ENCODE peak calls at places on chromosomes 5 and 9, in eight cellular contexts. O, R, Z, M, Q, G, Y and S are unnamed samples.

GRCh38 chr9:104093162-104093561 is 947 bp upstream of the SMC2 start:
- DNase-seq in Z (no peak), R (peak), Y (no peak), Q (no peak), M (peak), G (no peak), O (no peak), S (no peak)

GRCh38 chr9:98335666-98336065 is 80.2 kb upstream of the TBC1D2 start:
- DNase-seq in R (no peak), Y (no peak), Z (no peak), Q (no peak), M (no peak), G (no peak), O (no peak), S (no peak)

GRCh38 chr9:84750152-84750865 is 80.8 kb downstream of the NTRK2 start:
- DNase-seq in M (no peak), Q (no peak), Z (no peak), Y (no peak), R (peak), G (no peak), O (no peak), S (no peak)

GRCh38 chr5:103942587-103943186 is 380.1 kb upstream of the NUDT12 start:
- DNase-seq in Y (no peak), O (no peak), Z (no peak), M (no peak), Q (no peak), G (no peak), R (no peak), S (no peak)

GRCh38 chr9:136099547-136099946 is 4.5 kb upstream of the NACC2 start:
- DNase-seq in Z (no peak), O (no peak), R (no peak), G (no peak), Y (peak), Q (no peak), M (no peak), S (no peak)

GRCh38 chr5:10524376-10525123 is 39.3 kb upstream of the ANKRD33B start:
- DNase-seq in M (peak), G (no peak), O (peak), Z (no peak), Y (no peak), Q (peak), R (no peak), S (no peak)

GRCh38 chr5:310941-311434 is 10.5 kb upstream of the AHRR start:
- DNase-seq in Q (no peak), G (no peak), M (peak), Z (no peak), R (no peak), O (no peak), Y (peak), S (no peak)

GRCh38 chr5:141384471-141385267 is 2.1 kb downstream of the PCDHGA7 start:
- DNase-seq in Y (no peak), Q (no peak), M (no peak), R (no peak), O (no peak), Z (no peak), G (no peak), S (no peak)

GRCh38 chr5:98772415-98773213 is 849 bp upstream of the RGMB start:
- DNase-seq in Q (peak), Z (peak), Y (peak), M (no peak), O (no peak), R (peak), G (peak), S (peak)

GRCh38 chr5:89179761-89180160 is 296.8 kb upstream of the MEF2C start:
- DNase-seq in G (no peak), O (no peak), R (no peak), Q (no peak), Y (no peak), Z (no peak), M (no peak), S (no peak)

GRCh38 chr5:154214236-154215106 is 23.9 kb downstream of the GALNT10 start:
- DNase-seq in Q (peak), M (peak), G (no peak), O (no peak), R (peak), Y (no peak), Z (peak), S (no peak)

GRCh38 chr5:132072508-132072907 is 1.1 kb upstream of the CSF2 start:
- DNase-seq in G (no peak), Y (no peak), Q (no peak), O (no peak), R (no peak), Z (no peak), M (no peak), S (no peak)

GRCh38 chr9:106127771-106128170 is 433.4 kb downstream of the TMEM38B start:
- DNase-seq in Z (no peak), G (no peak), Q (no peak), R (no peak), Y (no peak), O (no peak), M (no peak), S (no peak)

GRCh38 chr9:92292338-92293074 is 991 bp downstream of the IARS1 start:
- DNase-seq in Z (no peak), O (no peak), M (peak), Q (peak), R (peak), G (no peak), Y (no peak), S (no peak)

GRCh38 chr9:123282343-123283047 is 14.1 kb upstream of the STRBP start:
- DNase-seq in M (peak), R (peak), Y (no peak), G (no peak), Q (no peak), Z (no peak), O (peak), S (no peak)

GRCh38 chr5:112119527-112119926 is 299.6 kb downstream of the EPB41L4A start:
- DNase-seq in O (no peak), Z (no peak), Q (no peak), Y (no peak), R (no peak), M (no peak), G (no peak), S (no peak)

GRCh38 chr5:90939208-90939607 is 380.6 kb downstream of the ADGRV1 start:
- DNase-seq in Z (no peak), Y (no peak), G (no peak), Q (no peak), R (peak), O (no peak), M (no peak), S (no peak)

GRCh38 chr5:79850316-79850822 is 140.7 kb downstream of the MTX3 start:
- DNase-seq in G (no peak), Z (no peak), O (no peak), M (peak), R (no peak), Q (no peak), Y (no peak), S (no peak)